ENCODE peak calls at places on chromosomes 4 and X, in eight cellular contexts. I is AG10803, O is type B pancreatic cell, N is progenitor cell of endocrine pancreas, H is stomach, Y is nephron progenitor cell, K is tibial nerve, T is endothelial cell of umbilical vein. D is an unnamed sample.

GRCh38 chr4:6001965-6002833 is 16.0 kb downstream of the C4orf50 start:
- DNase-seq in I (no peak), O (no peak), N (no peak), H (no peak), Y (no peak), K (no peak), T (no peak), D (no peak)

GRCh38 chr4:136392576-136392975 is 1139.7 kb downstream of the PCDH18 start:
- DNase-seq in I (no peak), O (no peak), N (no peak), H (no peak), Y (no peak), K (no peak), T (peak; percentile 59), D (no peak)

GRCh38 chr4:53932784-53933183 is 131.6 kb downstream of the CHIC2 start:
- DNase-seq in I (peak; percentile 94), O (no peak), N (no peak), H (no peak), Y (no peak), K (no peak), T (peak; percentile 54), D (no peak)

GRCh38 chr4:140595065-140595464 is 26.3 kb upstream of the UCP1 start:
- DNase-seq in I (peak; percentile 5), O (no peak), N (no peak), H (peak; percentile 31), Y (no peak), K (no peak), T (peak; percentile 21), D (no peak)

GRCh38 chr4:107317596-107317995 is 281.5 kb upstream of the DKK2 start:
- DNase-seq in I (peak; percentile 40), O (no peak), N (no peak), H (no peak), Y (no peak), K (no peak), T (no peak), D (no peak)

GRCh38 chrX:28880136-28880535 is 292.9 kb downstream of the IL1RAPL1 start:
- DNase-seq in I (no peak), O (no peak), N (no peak), H (no peak), Y (no peak), K (no peak), T (no peak), D (no peak)

GRCh38 chrX:13794417-13794816 is 22.5 kb downstream of the GPM6B start:
- DNase-seq in I (no peak), O (no peak), N (no peak), H (no peak), Y (no peak), K (no peak), T (no peak), D (no peak)

GRCh38 chrX:49003696-49004095 is 1.6 kb upstream of the GRIPAP1 start:
- DNase-seq in I (no peak), O (no peak), N (no peak), H (no peak), Y (no peak), K (no peak), T (no peak), D (no peak)

DNA sequence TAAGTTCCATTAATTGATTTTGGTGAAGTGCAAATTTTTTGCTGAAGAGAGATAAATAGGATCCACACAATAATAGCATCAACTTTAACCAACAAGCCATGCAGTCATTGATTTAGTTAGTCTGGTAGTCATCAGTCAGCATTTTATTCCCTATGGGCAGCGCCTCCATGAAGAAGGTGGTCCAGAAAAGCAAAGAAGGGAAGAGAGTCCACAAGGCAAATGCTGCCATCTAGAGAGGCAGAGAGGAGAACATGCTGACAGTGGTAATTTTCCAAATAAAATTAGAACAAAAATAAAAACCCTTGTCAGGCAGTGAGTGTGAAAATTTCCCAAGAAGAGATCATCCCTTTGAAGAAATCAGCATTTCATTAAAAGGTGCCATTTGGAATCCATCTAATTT is 366.7 kb upstream of the FAM241A start:
- DNase-seq in I (peak; percentile 54), O (no peak), N (no peak), H (no peak), Y (no peak), K (no peak), T (no peak), D (no peak)
- TF ChIP-seq CTCF in I (peak; percentile 64), O (peak; percentile 44), N (peak; percentile 40), H (no peak), Y (no peak), K (no peak), T (no peak), D (peak; percentile 16)

GRCh38 chr4:11634283-11634682 is 205.6 kb upstream of the HS3ST1 start:
- DNase-seq in I (no peak), O (no peak), N (no peak), H (peak; percentile 60), Y (no peak), K (no peak), T (no peak), D (no peak)
- TF ChIP-seq CTCF in I (no peak), O (no peak), N (no peak), H (no peak), Y (no peak), K (no peak), T (no peak), D (no peak)

DNA sequence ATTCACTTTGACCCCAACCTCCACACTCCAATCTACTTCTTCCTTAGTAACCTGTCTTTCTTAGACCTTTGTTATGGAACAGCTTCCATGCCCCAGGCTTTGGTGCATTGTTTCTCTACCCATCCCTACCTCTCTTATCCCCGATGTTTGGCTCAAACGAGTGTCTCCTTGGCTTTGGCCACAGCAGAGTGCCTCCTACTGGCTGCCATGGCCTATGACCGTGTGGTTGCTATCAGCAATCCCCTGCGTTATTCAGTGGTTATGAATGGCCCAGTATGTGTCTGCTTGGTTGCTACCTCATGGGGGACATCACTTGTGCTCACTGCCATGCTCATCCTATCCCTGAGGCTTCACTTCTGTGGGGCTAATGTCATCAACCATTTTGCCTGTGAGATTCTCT is 344 bp downstream of the OR13H1 start:
- DNase-seq in I (no peak), O (no peak), N (no peak), H (no peak), Y (no peak), K (no peak), T (no peak), D (no peak)
- TF ChIP-seq CTCF in I (no peak), O (no peak), N (no peak), H (no peak), Y (no peak), K (no peak), T (no peak), D (no peak)

GRCh38 chrX:23451266-23451665 is 116.6 kb downstream of the PTCHD1 start:
- DNase-seq in I (no peak), O (no peak), N (no peak), H (no peak), Y (no peak), K (no peak), T (no peak), D (no peak)
- TF ChIP-seq CTCF in I (no peak), O (peak; percentile 55), N (peak; percentile 33), H (no peak), Y (peak; percentile 17), K (no peak), T (no peak), D (peak; percentile 41)

GRCh38 chrX:133249659-133250058 is 31.5 kb upstream of the TFDP3 start:
- DNase-seq in I (peak; percentile 1), O (no peak), N (no peak), H (no peak), Y (no peak), K (no peak), T (no peak), D (no peak)
- TF ChIP-seq CTCF in I (no peak), O (peak; percentile 65), N (peak; percentile 35), H (no peak), Y (no peak), K (no peak), T (no peak), D (peak; percentile 49)

DNA sequence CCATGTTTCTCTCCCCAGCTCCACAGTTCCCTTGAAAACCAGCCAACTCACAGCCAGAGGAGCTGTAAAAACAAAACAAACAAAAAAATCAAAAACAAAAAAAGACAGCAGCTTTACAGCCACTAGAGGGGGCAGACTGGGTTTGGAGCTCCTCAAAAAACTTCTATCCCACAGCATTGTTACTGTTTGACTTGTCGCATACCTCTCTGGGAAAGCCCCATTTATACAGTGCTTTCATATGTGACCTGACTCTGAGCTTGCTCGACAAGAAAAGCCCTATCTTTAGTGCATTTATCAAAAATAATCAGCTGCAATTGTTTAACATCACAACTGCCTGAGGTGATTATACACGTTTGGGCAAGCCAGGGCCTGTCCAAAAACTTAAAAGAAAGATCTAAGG is 21.6 kb downstream of the TSPAN6 start:
- DNase-seq in I (peak; percentile 72), O (no peak), N (no peak), H (no peak), Y (no peak), K (peak; percentile 7), T (peak; percentile 74), D (no peak)
- TF ChIP-seq CTCF in I (peak; percentile 73), O (peak; percentile 71), N (peak; percentile 62), H (no peak), Y (peak; percentile 38), K (peak; percentile 34), T (peak; percentile 46), D (peak; percentile 74)

DNA sequence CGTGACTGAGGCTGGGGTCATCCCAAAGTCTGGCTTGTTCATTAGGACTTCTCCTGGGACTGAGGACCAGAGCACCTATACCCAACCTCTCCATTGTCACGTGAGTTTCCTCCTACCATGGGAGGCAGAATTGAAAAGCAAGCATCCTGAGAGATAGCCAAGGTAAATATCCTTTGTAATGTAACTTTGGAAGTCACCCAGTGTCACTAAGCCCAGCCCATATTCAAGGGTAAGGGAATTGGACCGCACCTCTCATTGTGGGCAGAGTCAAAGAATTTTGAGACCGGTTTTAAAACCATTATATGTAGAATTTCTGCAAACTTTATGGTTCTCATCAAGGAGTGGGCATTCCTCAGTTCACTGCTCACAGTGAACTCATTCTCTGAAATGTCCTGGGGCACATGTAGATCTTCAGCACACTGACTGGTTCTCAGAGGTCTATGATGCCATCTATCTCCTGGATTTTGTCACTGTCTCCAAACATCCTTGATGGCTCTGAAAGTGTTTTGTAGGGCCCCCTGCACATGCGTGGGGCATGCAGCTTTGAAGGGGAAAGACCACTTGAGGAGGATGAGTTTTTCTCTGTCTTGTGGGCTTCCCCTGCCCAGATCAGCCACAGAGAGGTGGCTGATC is 35.3 kb upstream of the CHRNA9 start:
- DNase-seq in I (no peak), O (no peak), N (no peak), H (peak; percentile 52), Y (no peak), K (no peak), T (no peak), D (no peak)
- TF ChIP-seq CTCF in I (no peak), O (no peak), N (no peak), H (no peak), Y (no peak), K (no peak), T (no peak), D (no peak)

D was measured in neural crest cell.